ENCODE peak calls at places on chromosomes 3 and 15, in nine cellular contexts. Z is heart left ventricle, E is A549, C is uterus, S is HepG2, G is IMR-90, H is HCT116, Y is transverse colon, K is right lobe of liver. B is an unnamed sample.
A peak's percentile ranks its signal among the peaks of the same experiment; 100 is the strongest.

GRCh38 chr3:50267280-50267913 is 1.6 kb upstream of the SEMA3B start:
- DNase-seq in Z (peak; percentile 78), E (no peak), C (peak; percentile 74), S (no peak), G (no peak), H (no peak), Y (peak; percentile 79), K (no peak), B (peak; percentile 78)

GRCh38 chr15:66619152-66619903 is 53.5 kb upstream of the LCTL start:
- DNase-seq in Z (peak; percentile 73), E (peak; percentile 83), C (peak; percentile 76), S (peak; percentile 52), G (peak; percentile 68), H (peak; percentile 49), Y (peak; percentile 84), K (peak; percentile 80), B (peak; percentile 72)

GRCh38 chr3:18100126-18100525 is 325.0 kb downstream of the SATB1 start:
- DNase-seq in Z (no peak), E (no peak), C (no peak), S (no peak), G (peak; percentile 4), H (no peak), Y (no peak), K (no peak), B (no peak)

GRCh38 chr3:1439395-1439794 is 346.6 kb downstream of the CNTN6 start:
- DNase-seq in Z (no peak), E (peak; percentile 7), C (no peak), S (no peak), G (no peak), H (no peak), Y (peak; percentile 35), K (no peak), B (no peak)

GRCh38 chr15:35696767-35697231 is 150.8 kb upstream of the DPH6 start:
- DNase-seq in Z (no peak), E (peak; percentile 31), C (no peak), S (peak; percentile 15), G (peak; percentile 93), H (peak; percentile 7), Y (no peak), K (no peak), B (no peak)

GRCh38 chr3:128681277-128681829 is 30.7 kb upstream of the RPN1 start:
- DNase-seq in Z (no peak), E (no peak), C (no peak), S (no peak), G (no peak), H (no peak), Y (no peak), K (no peak), B (no peak)

GRCh38 chr3:47895241-47895640 is 92.3 kb downstream of the DHX30 start:
- DNase-seq in Z (no peak), E (no peak), C (no peak), S (no peak), G (no peak), H (no peak), Y (no peak), K (no peak), B (no peak)

GRCh38 chr3:28840976-28841376 is 439.9 kb upstream of the RBMS3 start:
- DNase-seq in Z (no peak), E (no peak), C (no peak), S (no peak), G (no peak), H (no peak), Y (no peak), K (no peak), B (no peak)

GRCh38 chr15:42171795-42172194 is 15.4 kb upstream of the PLA2G4F start:
- DNase-seq in Z (no peak), E (no peak), C (no peak), S (no peak), G (no peak), H (no peak), Y (no peak), K (no peak), B (no peak)

GRCh38 chr3:50464578-50464977 is 38.9 kb downstream of the CACNA2D2 start:
- DNase-seq in Z (no peak), E (no peak), C (no peak), S (no peak), G (no peak), H (no peak), Y (no peak), K (no peak), B (no peak)

GRCh38 chr3:34258271-34259015 is 460.0 kb downstream of the PDCD6IP start:
- DNase-seq in Z (no peak), E (no peak), C (no peak), S (no peak), G (no peak), H (no peak), Y (no peak), K (no peak), B (no peak)

GRCh38 chr3:34256021-34256420 is 457.6 kb downstream of the PDCD6IP start:
- DNase-seq in Z (no peak), E (no peak), C (no peak), S (no peak), G (no peak), H (no peak), Y (no peak), K (no peak), B (no peak)

GRCh38 chr3:34260266-34260990 is 462.0 kb downstream of the PDCD6IP start:
- DNase-seq in Z (peak; percentile 43), E (peak; percentile 44), C (peak; percentile 44), S (peak; percentile 10), G (peak; percentile 50), H (peak; percentile 16), Y (peak; percentile 68), K (peak; percentile 25), B (peak; percentile 27)

GRCh38 chr3:34254285-34254684 is 455.9 kb downstream of the PDCD6IP start:
- DNase-seq in Z (no peak), E (no peak), C (no peak), S (no peak), G (no peak), H (no peak), Y (no peak), K (no peak), B (no peak)

GRCh38 chr3:34256791-34257190 is 458.4 kb downstream of the PDCD6IP start:
- DNase-seq in Z (no peak), E (no peak), C (no peak), S (no peak), G (no peak), H (no peak), Y (no peak), K (no peak), B (no peak)
- TF ChIP-seq POLR2A in Z (no peak), E (no peak), C (no peak), S (no peak), G (no peak), H (no peak), Y (no peak), K (no peak), B (no peak)

GRCh38 chr15:74790080-74790916 is 8.4 kb downstream of the CSK start:
- DNase-seq in Z (peak; percentile 84), E (no peak), C (peak; percentile 73), S (no peak), G (peak; percentile 85), H (no peak), Y (peak; percentile 68), K (peak; percentile 73), B (peak; percentile 85)

GRCh38 chr15:74789171-74789627 is 7.3 kb downstream of the CSK start:
- DNase-seq in Z (no peak), E (no peak), C (no peak), S (no peak), G (no peak), H (no peak), Y (peak; percentile 89), K (peak; percentile 67), B (no peak)

GRCh38 chr15:74788716-74789151 is 6.9 kb downstream of the CSK start:
- DNase-seq in Z (no peak), E (no peak), C (no peak), S (no peak), G (no peak), H (no peak), Y (peak; percentile 61), K (no peak), B (no peak)

GRCh38 chr15:74791007-74791406 is 9.1 kb downstream of the CSK start:
- DNase-seq in Z (no peak), E (no peak), C (no peak), S (no peak), G (no peak), H (no peak), Y (no peak), K (no peak), B (no peak)

DNA sequence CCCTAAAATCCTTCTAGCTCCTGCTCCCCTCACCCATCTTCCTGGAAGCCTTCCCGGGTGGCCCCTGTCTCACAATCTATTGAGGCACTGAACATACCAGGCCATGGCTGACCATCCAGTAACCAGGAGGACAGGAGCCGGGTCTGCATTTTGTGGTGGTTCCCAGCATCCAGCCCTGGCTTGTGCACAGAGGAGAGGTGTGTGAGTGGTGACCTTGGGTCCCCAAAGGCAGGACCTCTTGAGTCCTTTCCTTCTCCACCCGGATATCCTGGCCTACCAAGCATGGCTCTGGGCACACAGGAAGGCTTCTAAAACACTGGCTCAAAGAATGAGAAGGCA is 7.8 kb downstream of the CSK start:
- DNase-seq in Z (no peak), E (no peak), C (no peak), S (no peak), G (no peak), H (no peak), Y (no peak), K (no peak), B (no peak)
- H3K4me1 ChIP-seq in Z (peaks cover 36% of the 10 kb centered on the region), E (peaks cover 17% of the 10 kb centered on the region), C (peaks cover 30% of the 10 kb centered on the region), S (peaks cover 31% of the 10 kb centered on the region), G (peaks cover 24% of the 10 kb centered on the region), H (peaks cover 30% of the 10 kb centered on the region), Y (peaks cover 61% of the 10 kb centered on the region), K (peaks cover 52% of the 10 kb centered on the region), B (peaks cover 17% of the 10 kb centered on the region)

DNA sequence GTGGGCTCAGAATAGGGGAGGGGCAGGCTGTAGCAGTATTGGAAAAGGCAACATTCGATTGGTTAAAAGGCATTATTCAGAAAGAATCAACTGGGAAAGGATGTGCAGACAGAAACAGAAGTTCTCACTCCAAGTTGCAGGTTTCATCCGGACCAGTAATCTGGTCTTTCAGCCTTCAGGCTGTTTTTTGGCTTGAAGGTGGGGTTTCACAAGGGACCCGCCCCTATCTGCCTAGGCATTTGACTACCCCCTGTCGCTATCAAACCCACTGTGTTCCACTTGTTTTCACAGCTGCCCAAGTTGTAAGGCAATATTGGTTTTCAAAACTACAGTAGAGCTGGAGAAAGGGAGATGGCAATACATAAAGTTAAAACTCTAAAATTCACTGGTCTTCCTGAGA is 96.9 kb downstream of the VPS8 start:
- DNase-seq in Z (no peak), E (no peak), C (no peak), S (no peak), G (no peak), H (no peak), Y (no peak), K (no peak), B (no peak)
- TF ChIP-seq POLR2A in Z (no peak), E (no peak), C (no peak), S (no peak), G (no peak), H (no peak), Y (no peak), K (no peak), B (no peak)

DNA sequence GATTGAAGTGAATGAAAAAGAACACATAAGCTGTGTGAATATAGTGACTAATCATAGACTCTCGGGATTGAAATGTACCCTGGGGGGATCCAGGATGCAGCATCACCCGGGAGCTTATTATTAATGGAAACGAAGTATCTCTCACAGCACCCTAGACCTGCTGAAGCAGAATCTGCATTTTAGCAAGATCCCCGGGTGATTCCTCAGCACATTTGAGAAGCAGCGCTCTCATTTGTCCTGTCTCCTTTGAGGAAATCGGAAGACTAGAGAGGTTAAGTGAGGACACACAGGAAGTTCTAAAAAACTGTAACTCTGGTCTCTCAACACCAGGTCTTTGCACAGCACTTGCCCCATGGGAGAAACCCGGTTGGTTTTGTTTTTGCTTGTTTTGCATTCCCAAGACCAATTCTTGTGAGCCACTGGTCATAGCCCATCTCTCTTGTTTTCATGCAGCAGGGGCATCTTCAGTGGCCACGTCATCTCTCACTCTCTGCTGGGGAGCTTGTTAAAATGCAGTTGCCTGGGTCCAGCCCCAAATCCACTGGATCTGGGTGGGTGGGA is 30.2 kb downstream of the ZNF710 start:
- DNase-seq in Z (no peak), E (no peak), C (no peak), S (no peak), G (peak; percentile 11), H (no peak), Y (peak; percentile 44), K (no peak), B (no peak)
- H3K4me1 ChIP-seq in Z (peaks cover 6% of the 10 kb centered on the region), E (peaks cover 28% of the 10 kb centered on the region), C (peaks cover 5% of the 10 kb centered on the region), S (peaks cover 61% of the 10 kb centered on the region), G (peaks cover 17% of the 10 kb centered on the region), H (peaks cover 45% of the 10 kb centered on the region), Y (peaks cover 63% of the 10 kb centered on the region), K (peaks cover 32% of the 10 kb centered on the region), B (peaks cover 19% of the 10 kb centered on the region)

B was measured in ovary.